ENCODE peak calls at places on chromosomes 7 and 10, in ten cellular contexts. W is H9; D is DMS153; C is upper lobe of right lung; H is foreskin fibroblast; Y is activated CD8-positive, alpha-beta memory T cell treated with anti-CD3 and anti-CD28 coated beads, Interleukin-2, amount 10 ng/mL, durations not matched to agents 7 days and 5 days; P is amygdala; A is stimulated activated CD4-positive, alpha-beta T cell treated with anti-CD3 and anti-CD28 coated beads, Interleukin-1b, Interleukin-23, amount 100 ng/mL, for 24 hours; J is endothelial cell; F is H4. K is an unnamed sample.

GRCh38 chr7:149620961-149621360 is 123.4 kb upstream of the ZNF746 start:
- DNase-seq in H (no peak), A (peak; percentile 69), D (no peak), J (no peak), C (no peak), F (no peak), P (no peak), W (no peak), Y (peak; percentile 85), K (no peak)

GRCh38 chr7:94378396-94378795 is 16.3 kb upstream of the COL1A2 start:
- DNase-seq in F (no peak), C (no peak), J (no peak), W (no peak), A (no peak), P (no peak), Y (no peak), D (no peak), H (no peak), K (no peak)

GRCh38 chr10:126905776-126906703 is 812 bp downstream of the DOCK1 start:
- DNase-seq in J (peak; percentile 60), W (peak; percentile 69), P (no peak), H (peak; percentile 39), D (no peak), A (no peak), C (peak; percentile 75), F (peak; percentile 23), Y (no peak), K (no peak)

GRCh38 chr10:14325325-14325955 is 5.3 kb downstream of the FRMD4A start:
- DNase-seq in P (no peak), D (no peak), J (peak; percentile 75), A (peak; percentile 47), F (no peak), Y (peak; percentile 55), H (no peak), C (no peak), W (peak; percentile 75), K (no peak)

GRCh38 chr10:30967654-30968421 is 63.8 kb downstream of the ZNF438 start:
- DNase-seq in Y (no peak), D (no peak), C (no peak), A (no peak), W (no peak), F (no peak), J (no peak), H (no peak), P (no peak), K (no peak)

GRCh38 chr10:101062231-101063161 is 707 bp downstream of the KAZALD1 start:
- DNase-seq in J (peak; percentile 75), C (peak; percentile 87), A (no peak), D (peak; percentile 60), W (peak; percentile 85), H (peak; percentile 46), Y (peak; percentile 56), F (no peak), P (peak; percentile 49), K (peak; percentile 66)

GRCh38 chr10:127968659-127969058 is 61.8 kb downstream of the PTPRE start:
- DNase-seq in C (no peak), W (no peak), F (no peak), D (no peak), H (no peak), J (no peak), P (no peak), Y (no peak), A (no peak), K (no peak)

GRCh38 chr7:47968852-47969774 is 10.3 kb downstream of the HUS1 start:
- DNase-seq in J (peak; percentile 84), H (peak; percentile 36), D (peak; percentile 41), W (peak; percentile 76), C (no peak), P (peak; percentile 14), F (peak; percentile 84), A (peak; percentile 34), Y (peak; percentile 57), K (peak; percentile 48)

GRCh38 chr7:135189221-135189662 is 18.7 kb upstream of the CYREN start:
- DNase-seq in Y (peak; percentile 12), H (no peak), F (no peak), P (no peak), J (no peak), C (no peak), W (no peak), A (no peak), D (no peak), K (no peak)

GRCh38 chr7:20402297-20403230 is 71.9 kb downstream of the ITGB8 start:
- DNase-seq in W (no peak), P (no peak), Y (no peak), C (no peak), H (no peak), D (no peak), A (no peak), J (no peak), F (no peak), K (no peak)

GRCh38 chr7:139035588-139036353 is at the start of gene ZC3HAV1L:
- DNase-seq in H (peak; percentile 67), P (peak; percentile 33), F (no peak), J (peak; percentile 66), D (peak; percentile 40), Y (peak; percentile 66), C (peak; percentile 79), W (peak; percentile 61), A (peak; percentile 67), K (peak; percentile 34)